ENCODE peak calls at places on chromosome 16, in seven cellular contexts. One of them, this sample, is unnamed.

GRCh38 chr16:19896951-19897350 is 12.3 kb upstream of the GPRC5B start:
- DNase-seq in SK-N-SH: no peak
- DNase-seq in HCT116: no peak
- DNase-seq in T47D: no peak
- DNase-seq in GM12878: no peak
- DNase-seq in H1: no peak
- DNase-seq in HepG2: no peak
- DNase-seq in this sample: no peak

GRCh38 chr16:12087901-12088364 is 111.4 kb downstream of the SNX29 start:
- DNase-seq in SK-N-SH: peak
- DNase-seq in HCT116: no peak
- DNase-seq in T47D: peak
- DNase-seq in GM12878: no peak
- DNase-seq in H1: no peak
- DNase-seq in HepG2: no peak
- DNase-seq in this sample: no peak

GRCh38 chr16:51756447-51757123 is 605.5 kb upstream of the SALL1 start:
- DNase-seq in SK-N-SH: no peak
- DNase-seq in HCT116: no peak
- DNase-seq in T47D: no peak
- DNase-seq in GM12878: no peak
- DNase-seq in H1: no peak
- DNase-seq in HepG2: no peak
- DNase-seq in this sample: no peak

GRCh38 chr16:1194665-1195392 is 30.2 kb downstream of the TPSG1 start:
- DNase-seq in SK-N-SH: peak
- DNase-seq in HCT116: no peak
- DNase-seq in T47D: no peak
- DNase-seq in GM12878: no peak
- DNase-seq in H1: no peak
- DNase-seq in HepG2: no peak
- DNase-seq in this sample: peak

GRCh38 chr16:3713587-3714242 is 3.6 kb downstream of the TRAP1 start:
- DNase-seq in SK-N-SH: no peak
- DNase-seq in HCT116: no peak
- DNase-seq in T47D: no peak
- DNase-seq in GM12878: no peak
- DNase-seq in H1: no peak
- DNase-seq in HepG2: no peak
- DNase-seq in this sample: no peak

GRCh38 chr16:4172070-4172469 is 55.8 kb upstream of the ADCY9 start:
- DNase-seq in SK-N-SH: no peak
- DNase-seq in HCT116: no peak
- DNase-seq in T47D: no peak
- DNase-seq in GM12878: no peak
- DNase-seq in H1: no peak
- DNase-seq in HepG2: no peak
- DNase-seq in this sample: no peak

GRCh38 chr16:26993988-26994387 is 72.7 kb upstream of the C16orf82 start:
- DNase-seq in SK-N-SH: no peak
- DNase-seq in HCT116: no peak
- DNase-seq in T47D: no peak
- DNase-seq in GM12878: no peak
- DNase-seq in H1: no peak
- DNase-seq in HepG2: no peak
- DNase-seq in this sample: no peak

GRCh38 chr16:83136924-83137323 is 510.2 kb downstream of the CDH13 start:
- DNase-seq in SK-N-SH: no peak
- DNase-seq in HCT116: no peak
- DNase-seq in T47D: no peak
- DNase-seq in GM12878: no peak
- DNase-seq in H1: no peak
- DNase-seq in HepG2: no peak
- DNase-seq in this sample: no peak

GRCh38 chr16:69910964-69911363 is 40.2 kb upstream of the CLEC18A start:
- DNase-seq in SK-N-SH: no peak
- DNase-seq in HCT116: no peak
- DNase-seq in T47D: no peak
- DNase-seq in GM12878: no peak
- DNase-seq in H1: no peak
- DNase-seq in HepG2: no peak
- DNase-seq in this sample: no peak

GRCh38 chr16:371729-372521 is 1.6 kb upstream of the MRPL28 start:
- DNase-seq in SK-N-SH: no peak
- DNase-seq in HCT116: no peak
- DNase-seq in T47D: no peak
- DNase-seq in GM12878: no peak
- DNase-seq in H1: no peak
- DNase-seq in HepG2: no peak
- DNase-seq in this sample: no peak

GRCh38 chr16:53518550-53519416 is 15.8 kb upstream of the AKTIP start:
- DNase-seq in SK-N-SH: no peak
- DNase-seq in HCT116: no peak
- DNase-seq in T47D: no peak
- DNase-seq in GM12878: peak
- DNase-seq in H1: no peak
- DNase-seq in HepG2: no peak
- DNase-seq in this sample: peak

GRCh38 chr16:71726491-71727319 is 2.2 kb upstream of the PHLPP2 start:
- DNase-seq in SK-N-SH: no peak
- DNase-seq in HCT116: no peak
- DNase-seq in T47D: no peak
- DNase-seq in GM12878: no peak
- DNase-seq in H1: no peak
- DNase-seq in HepG2: no peak
- DNase-seq in this sample: no peak

GRCh38 chr16:70737377-70738082 is 51.7 kb upstream of the MTSS2 start:
- DNase-seq in SK-N-SH: peak
- DNase-seq in HCT116: no peak
- DNase-seq in T47D: peak
- DNase-seq in GM12878: peak
- DNase-seq in H1: no peak
- DNase-seq in HepG2: no peak
- DNase-seq in this sample: no peak

GRCh38 chr16:51302042-51302441 is 151.0 kb upstream of the SALL1 start:
- DNase-seq in SK-N-SH: no peak
- DNase-seq in HCT116: no peak
- DNase-seq in T47D: no peak
- DNase-seq in GM12878: no peak
- DNase-seq in H1: no peak
- DNase-seq in HepG2: no peak
- DNase-seq in this sample: no peak

GRCh38 chr16:84503751-84504395 is 586 bp downstream of the MEAK7 start:
- DNase-seq in SK-N-SH: no peak
- DNase-seq in HCT116: no peak
- DNase-seq in T47D: no peak
- DNase-seq in GM12878: no peak
- DNase-seq in H1: no peak
- DNase-seq in HepG2: no peak
- DNase-seq in this sample: no peak

GRCh38 chr16:77951788-77952187 is 70.6 kb upstream of the CLEC3A start:
- DNase-seq in SK-N-SH: peak
- DNase-seq in HCT116: peak
- DNase-seq in T47D: peak
- DNase-seq in GM12878: peak
- DNase-seq in H1: no peak
- DNase-seq in HepG2: peak
- DNase-seq in this sample: peak

GRCh38 chr16:67186550-67186950 is 2.8 kb upstream of the MATCAP1 start:
- DNase-seq in SK-N-SH: no peak
- DNase-seq in HCT116: no peak
- DNase-seq in T47D: no peak
- DNase-seq in GM12878: no peak
- DNase-seq in H1: no peak
- DNase-seq in HepG2: no peak
- DNase-seq in this sample: no peak

GRCh38 chr16:72198021-72198420 is 26.1 kb upstream of the PMFBP1 start:
- DNase-seq in SK-N-SH: peak
- DNase-seq in HCT116: no peak
- DNase-seq in T47D: no peak
- DNase-seq in GM12878: no peak
- DNase-seq in H1: no peak
- DNase-seq in HepG2: no peak
- DNase-seq in this sample: peak

GRCh38 chr16:73956592-73957495 is 339.8 kb upstream of the PSMD7 start:
- DNase-seq in SK-N-SH: peak
- DNase-seq in HCT116: peak
- DNase-seq in T47D: peak
- DNase-seq in GM12878: peak
- DNase-seq in H1: no peak
- DNase-seq in HepG2: peak
- DNase-seq in this sample: peak

GRCh38 chr16:56688762-56689161 is 6.5 kb downstream of the MT1X start:
- DNase-seq in SK-N-SH: no peak
- DNase-seq in HCT116: no peak
- DNase-seq in T47D: no peak
- DNase-seq in GM12878: no peak
- DNase-seq in H1: no peak
- DNase-seq in HepG2: no peak
- DNase-seq in this sample: no peak

GRCh38 chr16:14628806-14629611 is 1.1 kb downstream of the PARN start:
- DNase-seq in SK-N-SH: peak
- DNase-seq in HCT116: no peak
- DNase-seq in T47D: no peak
- DNase-seq in GM12878: no peak
- DNase-seq in H1: no peak
- DNase-seq in HepG2: no peak
- DNase-seq in this sample: no peak

GRCh38 chr16:75341934-75342811 is 90.7 kb upstream of the BCAR1 start:
- DNase-seq in SK-N-SH: no peak
- DNase-seq in HCT116: no peak
- DNase-seq in T47D: peak
- DNase-seq in GM12878: no peak
- DNase-seq in H1: no peak
- DNase-seq in HepG2: no peak
- DNase-seq in this sample: no peak

GRCh38 chr16:19689342-19689741 is 28.7 kb downstream of the KNOP1 start:
- DNase-seq in SK-N-SH: no peak
- DNase-seq in HCT116: no peak
- DNase-seq in T47D: no peak
- DNase-seq in GM12878: no peak
- DNase-seq in H1: no peak
- DNase-seq in HepG2: no peak
- DNase-seq in this sample: no peak

GRCh38 chr16:3637371-3637923 is 17.0 kb upstream of the DNASE1 start:
- DNase-seq in SK-N-SH: peak
- DNase-seq in HCT116: no peak
- DNase-seq in T47D: peak
- DNase-seq in GM12878: no peak
- DNase-seq in H1: no peak
- DNase-seq in HepG2: peak
- DNase-seq in this sample: peak

GRCh38 chr16:52435573-52435972 is 111.4 kb downstream of the TOX3 start:
- DNase-seq in SK-N-SH: no peak
- DNase-seq in HCT116: no peak
- DNase-seq in T47D: no peak
- DNase-seq in GM12878: no peak
- DNase-seq in H1: no peak
- DNase-seq in HepG2: no peak
- DNase-seq in this sample: no peak

GRCh38 chr16:23836078-23836403 is 258 bp downstream of the PRKCB start:
- DNase-seq in SK-N-SH: no peak
- DNase-seq in HCT116: no peak
- DNase-seq in T47D: no peak
- DNase-seq in GM12878: no peak
- DNase-seq in H1: no peak
- DNase-seq in HepG2: no peak
- DNase-seq in this sample: no peak

GRCh38 chr16:27526169-27526568 is 23.5 kb downstream of the GTF3C1 start:
- DNase-seq in SK-N-SH: peak
- DNase-seq in HCT116: no peak
- DNase-seq in T47D: peak
- DNase-seq in GM12878: no peak
- DNase-seq in H1: no peak
- DNase-seq in HepG2: no peak
- DNase-seq in this sample: no peak

GRCh38 chr16:53822936-53823529 is 119.1 kb downstream of the FTO start:
- DNase-seq in SK-N-SH: no peak
- DNase-seq in HCT116: no peak
- DNase-seq in T47D: no peak
- DNase-seq in GM12878: peak
- DNase-seq in H1: no peak
- DNase-seq in HepG2: no peak
- DNase-seq in this sample: no peak

GRCh38 chr16:77838597-77839255 is 50.4 kb downstream of the VAT1L start:
- DNase-seq in SK-N-SH: no peak
- DNase-seq in HCT116: no peak
- DNase-seq in T47D: no peak
- DNase-seq in GM12878: no peak
- DNase-seq in H1: no peak
- DNase-seq in HepG2: no peak
- DNase-seq in this sample: no peak

GRCh38 chr16:22030087-22030812 is 22.3 kb downstream of the MOSMO start:
- DNase-seq in SK-N-SH: no peak
- DNase-seq in HCT116: no peak
- DNase-seq in T47D: no peak
- DNase-seq in GM12878: no peak
- DNase-seq in H1: no peak
- DNase-seq in HepG2: peak
- DNase-seq in this sample: no peak
- TF ChIP-seq JUND in SK-N-SH: no peak
- TF ChIP-seq JUND in HCT116: no peak
- TF ChIP-seq JUND in T47D: no peak
- TF ChIP-seq JUND in GM12878: no peak
- TF ChIP-seq JUND in H1: no peak
- TF ChIP-seq JUND in HepG2: no peak
- TF ChIP-seq JUND in this sample: no peak

DNA sequence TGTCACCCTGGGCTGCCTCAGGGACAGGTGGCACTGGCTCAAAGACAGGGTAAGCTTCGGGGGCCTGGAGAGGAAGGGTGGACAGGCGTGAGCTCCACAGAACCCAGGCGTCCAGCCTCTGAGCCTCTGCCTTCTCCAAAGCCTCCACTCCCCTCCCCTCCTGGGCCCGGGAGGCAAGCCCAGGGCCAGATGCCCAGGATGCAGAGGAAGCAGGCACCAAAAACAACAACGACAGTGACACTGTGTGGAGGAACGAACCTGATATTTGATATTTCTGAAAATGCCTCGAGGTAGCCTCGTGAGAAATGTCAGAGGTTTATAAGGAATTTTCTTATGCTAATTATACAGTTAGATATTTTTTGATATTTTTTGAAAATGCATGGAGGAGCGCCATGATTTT is 6.0 kb downstream of the BCL7C start:
- DNase-seq in SK-N-SH: no peak
- DNase-seq in HCT116: no peak
- DNase-seq in T47D: no peak
- DNase-seq in GM12878: no peak
- DNase-seq in H1: no peak
- DNase-seq in HepG2: no peak
- DNase-seq in this sample: no peak
- TF ChIP-seq JUND in SK-N-SH: no peak
- TF ChIP-seq JUND in HCT116: no peak
- TF ChIP-seq JUND in T47D: no peak
- TF ChIP-seq JUND in GM12878: no peak
- TF ChIP-seq JUND in H1: no peak
- TF ChIP-seq JUND in HepG2: no peak
- TF ChIP-seq JUND in this sample: no peak

GRCh38 chr16:13168091-13168572 is 266.7 kb downstream of the SHISA9 start:
- DNase-seq in SK-N-SH: peak
- DNase-seq in HCT116: no peak
- DNase-seq in T47D: peak
- DNase-seq in GM12878: no peak
- DNase-seq in H1: no peak
- DNase-seq in HepG2: no peak
- DNase-seq in this sample: peak
- TF ChIP-seq JUND in SK-N-SH: no peak
- TF ChIP-seq JUND in HCT116: no peak
- TF ChIP-seq JUND in T47D: no peak
- TF ChIP-seq JUND in GM12878: no peak
- TF ChIP-seq JUND in H1: no peak
- TF ChIP-seq JUND in HepG2: no peak
- TF ChIP-seq JUND in this sample: no peak

GRCh38 chr16:79757163-79757562 is 156.6 kb upstream of the MAF start:
- DNase-seq in SK-N-SH: no peak
- DNase-seq in HCT116: no peak
- DNase-seq in T47D: no peak
- DNase-seq in GM12878: no peak
- DNase-seq in H1: no peak
- DNase-seq in HepG2: no peak
- DNase-seq in this sample: peak
- TF ChIP-seq JUND in SK-N-SH: no peak
- TF ChIP-seq JUND in HCT116: no peak
- TF ChIP-seq JUND in T47D: no peak
- TF ChIP-seq JUND in GM12878: no peak
- TF ChIP-seq JUND in H1: no peak
- TF ChIP-seq JUND in HepG2: no peak
- TF ChIP-seq JUND in this sample: peak